ENCODE peak calls at places on chromosomes 6 and 20, in four cellular contexts. X is SK-N-MC; Q is stimulated activated CD8-positive, alpha-beta memory T cell treated with anti-CD3 and anti-CD28 coated beads, Interleukin-15, amount 100 ng/mL, for 24 hours; I is central memory CD8-positive, alpha-beta T cell. Y is an unnamed sample.

GRCh38 chr6:113464959-113465358 is 392.2 kb upstream of the MARCKS start:
- DNase-seq in Q (no peak), I (no peak), X (no peak), Y (no peak)

GRCh38 chr6:54192993-54193392 is 81.8 kb downstream of the MLIP start:
- DNase-seq in Q (no peak), X (no peak), I (no peak), Y (no peak)

GRCh38 chr20:36333841-36334240 is 27.7 kb downstream of the DLGAP4 start:
- DNase-seq in Q (no peak), X (no peak), I (no peak), Y (no peak)

GRCh38 chr6:125789576-125790402 is 971 bp upstream of the NCOA7 start:
- DNase-seq in I (peak), Q (no peak), X (no peak), Y (peak)

GRCh38 chr20:58709703-58710039 is 17.1 kb downstream of the NPEPL1 start:
- DNase-seq in Q (no peak), X (no peak), I (no peak), Y (no peak)

GRCh38 chr6:115159733-115160132 is 816.9 kb upstream of the HS3ST5 start:
- DNase-seq in I (no peak), Q (no peak), X (no peak), Y (no peak)

GRCh38 chr20:49948809-49949507 is 12.8 kb downstream of the RNF114 start:
- DNase-seq in I (no peak), X (no peak), Q (no peak), Y (no peak)

GRCh38 chr6:3835055-3835731 is 14.0 kb upstream of the FAM50B start:
- DNase-seq in Q (no peak), X (no peak), I (no peak), Y (peak)

GRCh38 chr6:167090171-167090570 is 32.7 kb upstream of the CCR6 start:
- DNase-seq in X (no peak), Q (no peak), I (no peak), Y (no peak)

GRCh38 chr20:21548390-21549035 is 34.6 kb upstream of the NKX2-2 start:
- DNase-seq in I (peak), X (no peak), Q (no peak), Y (no peak)

Y was measured in Peyer's patch.